ENCODE peak calls at places on chromosome 21, in ten cellular contexts. F is C1 segment of cervical spinal cord, A is substantia nigra, G is A549, H is ureter, I is AG04449, L is AG08396, Q is heart left ventricle, X is adipocyte, V is GOT3. Z is an unnamed sample.

GRCh38 chr21:14523234-14523633 is 22.9 kb downstream of the SAMSN1 start:
- DNase-seq in F (no peak), A (no peak), G (no peak), H (no peak), I (no peak), L (no peak), Q (no peak), X (no peak), V (no peak), Z (no peak)

GRCh38 chr21:42925114-42925907 is at the start of gene ERVH48-1:
- DNase-seq in F (no peak), A (no peak), G (no peak), H (no peak), I (no peak), L (no peak), Q (no peak), X (no peak), V (no peak), Z (no peak)

GRCh38 chr21:39869141-39869818 is 2.0 kb downstream of the PCP4 start:
- DNase-seq in F (no peak), A (no peak), G (no peak), H (peak; percentile 67), I (no peak), L (no peak), Q (no peak), X (peak; percentile 11), V (no peak), Z (no peak)

GRCh38 chr21:46127239-46128105 is 27.9 kb downstream of the FTCD start:
- DNase-seq in F (no peak), A (no peak), G (no peak), H (no peak), I (no peak), L (no peak), Q (peak; percentile 26), X (no peak), V (no peak), Z (no peak)

GRCh38 chr21:37458669-37459276 is 92.2 kb downstream of the DYRK1A start:
- DNase-seq in F (no peak), A (no peak), G (no peak), H (no peak), I (no peak), L (no peak), Q (no peak), X (no peak), V (no peak), Z (no peak)

GRCh38 chr21:42214921-42215320 is 4.0 kb upstream of the ABCG1 start:
- DNase-seq in F (no peak), A (no peak), G (no peak), H (no peak), I (no peak), L (no peak), Q (no peak), X (no peak), V (no peak), Z (no peak)

GRCh38 chr21:14862794-14863720 is 201.7 kb downstream of the NRIP1 start:
- DNase-seq in F (no peak), A (no peak), G (no peak), H (no peak), I (no peak), L (no peak), Q (no peak), X (peak; percentile 75), V (no peak), Z (no peak)

GRCh38 chr21:46098303-46099141 is 610 bp downstream of the COL6A2 start:
- DNase-seq in F (no peak), A (no peak), G (no peak), H (peak; percentile 44), I (no peak), L (peak; percentile 69), Q (no peak), X (peak; percentile 70), V (no peak), Z (no peak)

GRCh38 chr21:24456358-24456757 is 1150.9 kb downstream of the MRPL39 start:
- DNase-seq in F (no peak), A (no peak), G (no peak), H (no peak), I (no peak), L (no peak), Q (no peak), X (peak; percentile 71), V (no peak), Z (no peak)

GRCh38 chr21:15199940-15200339 is 135.1 kb upstream of the NRIP1 start:
- DNase-seq in F (no peak), A (no peak), G (no peak), H (no peak), I (no peak), L (no peak), Q (no peak), X (no peak), V (no peak), Z (no peak)

GRCh38 chr21:31414601-31415000 is 70.5 kb upstream of the TIAM1 start:
- DNase-seq in F (no peak), A (no peak), G (no peak), H (no peak), I (no peak), L (no peak), Q (no peak), X (no peak), V (no peak), Z (no peak)

GRCh38 chr21:16046625-16047340 is 317.0 kb downstream of the USP25 start:
- DNase-seq in F (no peak), A (no peak), G (peak; percentile 1), H (no peak), I (no peak), L (no peak), Q (no peak), X (peak; percentile 18), V (no peak), Z (peak; percentile 20)

GRCh38 chr21:46063734-46064680 is 33.9 kb upstream of the COL6A2 start:
- DNase-seq in F (no peak), A (no peak), G (no peak), H (no peak), I (no peak), L (no peak), Q (no peak), X (no peak), V (no peak), Z (no peak)

GRCh38 chr21:45264919-45265515 is 22.7 kb downstream of the POFUT2 start:
- DNase-seq in F (no peak), A (no peak), G (no peak), H (peak; percentile 39), I (no peak), L (no peak), Q (no peak), X (no peak), V (no peak), Z (no peak)

GRCh38 chr21:42330380-42331336 is 15.4 kb upstream of the TFF3 start:
- DNase-seq in F (no peak), A (no peak), G (no peak), H (no peak), I (no peak), L (no peak), Q (no peak), X (no peak), V (no peak), Z (no peak)

GRCh38 chr21:28742527-28742926 is 250.2 kb downstream of the LTN1 start:
- DNase-seq in F (no peak), A (no peak), G (no peak), H (no peak), I (no peak), L (peak; percentile 31), Q (no peak), X (peak; percentile 71), V (no peak), Z (no peak)

GRCh38 chr21:44871576-44872265 is 1.8 kb downstream of the PTTG1IP start:
- DNase-seq in F (no peak), A (no peak), G (no peak), H (peak; percentile 65), I (no peak), L (peak; percentile 82), Q (peak; percentile 64), X (peak; percentile 82), V (no peak), Z (peak; percentile 44)

GRCh38 chr21:43810505-43811261 is 21.3 kb downstream of the RRP1 start:
- DNase-seq in F (peak; percentile 44), A (peak; percentile 66), G (peak; percentile 78), H (peak; percentile 93), I (no peak), L (peak; percentile 95), Q (peak; percentile 86), X (peak; percentile 77), V (peak; percentile 54), Z (no peak)

GRCh38 chr21:33411949-33412430 is 8.8 kb downstream of the IFNGR2 start:
- DNase-seq in F (no peak), A (no peak), G (no peak), H (no peak), I (no peak), L (no peak), Q (no peak), X (no peak), V (no peak), Z (no peak)

GRCh38 chr21:26845066-26845749 is at the start of gene ADAMTS1:
- DNase-seq in F (peak; percentile 89), A (peak; percentile 94), G (no peak), H (peak; percentile 95), I (no peak), L (peak; percentile 95), Q (peak; percentile 94), X (peak; percentile 96), V (peak; percentile 86), Z (no peak)

GRCh38 chr21:46057111-46057709 is 40.7 kb upstream of the COL6A2 start:
- DNase-seq in F (no peak), A (no peak), G (no peak), H (no peak), I (no peak), L (no peak), Q (no peak), X (no peak), V (no peak), Z (no peak)

GRCh38 chr21:15839026-15839425 is 109.2 kb downstream of the USP25 start:
- DNase-seq in F (no peak), A (no peak), G (no peak), H (no peak), I (no peak), L (no peak), Q (no peak), X (no peak), V (no peak), Z (no peak)

GRCh38 chr21:28393279-28393678 is 599.4 kb downstream of the LTN1 start:
- DNase-seq in F (no peak), A (no peak), G (no peak), H (peak; percentile 65), I (no peak), L (no peak), Q (no peak), X (no peak), V (no peak), Z (no peak)

GRCh38 chr21:22106720-22107410 is 1108.7 kb downstream of the NCAM2 start:
- DNase-seq in F (no peak), A (no peak), G (no peak), H (no peak), I (no peak), L (no peak), Q (no peak), X (no peak), V (no peak), Z (no peak)

Z was measured in BJ.